ENCODE peak calls at places on chromosomes 12 and 14, in ten cellular contexts. I, Q, J, A, N, H, Y, O, G and C are unnamed samples.

GRCh38 chr12:76143343-76144252 is 59.1 kb upstream of the NAP1L1 start:
- DNase-seq in I (no peak), Q (no peak), J (no peak), A (no peak), N (no peak), H (no peak), Y (no peak), O (peak), G (no peak), C (no peak)

GRCh38 chr12:8907513-8907912 is 6.8 kb upstream of the PHC1 start:
- DNase-seq in I (no peak), Q (no peak), J (no peak), A (peak), N (no peak), H (no peak), Y (no peak), O (no peak), G (no peak), C (no peak)

GRCh38 chr12:124713041-124713435 is 145.6 kb upstream of the NCOR2 start:
- DNase-seq in I (no peak), Q (peak), J (no peak), A (no peak), N (no peak), H (peak), Y (no peak), O (no peak), G (no peak), C (no peak)

GRCh38 chr12:21428241-21428640 is 9.2 kb upstream of the PYROXD1 start:
- DNase-seq in I (no peak), Q (no peak), J (peak), A (no peak), N (no peak), H (no peak), Y (peak), O (no peak), G (no peak), C (peak)

GRCh38 chr14:41668346-41668745 is 61.7 kb downstream of the LRFN5 start:
- DNase-seq in I (no peak), Q (no peak), J (no peak), A (no peak), N (no peak), H (no peak), Y (no peak), O (no peak), G (no peak), C (no peak)

GRCh38 chr12:7404275-7404674 is 39.7 kb downstream of the CD163L1 start:
- DNase-seq in I (no peak), Q (no peak), J (no peak), A (no peak), N (no peak), H (no peak), Y (no peak), O (no peak), G (no peak), C (no peak)

GRCh38 chr12:51318846-51319570 is 5.0 kb downstream of the BIN2 start:
- DNase-seq in I (no peak), Q (no peak), J (no peak), A (no peak), N (no peak), H (no peak), Y (no peak), O (peak), G (no peak), C (no peak)

GRCh38 chr12:570237-570925 is 92.9 kb downstream of the NINJ2 start:
- DNase-seq in I (no peak), Q (peak), J (peak), A (no peak), N (no peak), H (peak), Y (peak), O (peak), G (peak), C (peak)

GRCh38 chr14:78197088-78197487 is 26.9 kb downstream of the NRXN3 start:
- DNase-seq in I (no peak), Q (no peak), J (no peak), A (peak), N (no peak), H (no peak), Y (no peak), O (no peak), G (no peak), C (no peak)

GRCh38 chr12:188910-189621 is 24.9 kb downstream of the SLC6A12 start:
- DNase-seq in I (no peak), Q (peak), J (peak), A (peak), N (no peak), H (peak), Y (peak), O (peak), G (peak), C (peak)

GRCh38 chr14:90814806-90815566 is 1.2 kb downstream of the TTC7B start:
- DNase-seq in I (no peak), Q (no peak), J (no peak), A (no peak), N (no peak), H (no peak), Y (no peak), O (no peak), G (no peak), C (no peak)

GRCh38 chr12:54026640-54027441 is 1.4 kb upstream of the HOXC6 start:
- DNase-seq in I (no peak), Q (no peak), J (no peak), A (no peak), N (no peak), H (peak), Y (no peak), O (no peak), G (no peak), C (no peak)

GRCh38 chr14:67999290-67999689 is 179.7 kb downstream of the RAD51B start:
- DNase-seq in I (no peak), Q (no peak), J (peak), A (no peak), N (no peak), H (no peak), Y (peak), O (no peak), G (no peak), C (no peak)

GRCh38 chr12:3704512-3705348 is 48.2 kb downstream of the CRACR2A start:
- DNase-seq in I (no peak), Q (no peak), J (peak), A (no peak), N (no peak), H (no peak), Y (peak), O (no peak), G (no peak), C (peak)

GRCh38 chr14:35286707-35287106 is 5.5 kb upstream of the PSMA6 start:
- DNase-seq in I (no peak), Q (no peak), J (no peak), A (no peak), N (no peak), H (no peak), Y (no peak), O (no peak), G (no peak), C (no peak)

GRCh38 chr12:94263011-94263786 is 114.8 kb downstream of the PLXNC1 start:
- DNase-seq in I (no peak), Q (peak), J (no peak), A (no peak), N (no peak), H (no peak), Y (no peak), O (peak), G (no peak), C (no peak)

GRCh38 chr12:28951941-28952340 is 197.1 kb upstream of the FAR2 start:
- DNase-seq in I (no peak), Q (no peak), J (no peak), A (no peak), N (no peak), H (no peak), Y (no peak), O (no peak), G (no peak), C (no peak)

GRCh38 chr14:86022031-86022629 is 492.2 kb downstream of the FLRT2 start:
- DNase-seq in I (no peak), Q (no peak), J (peak), A (no peak), N (no peak), H (no peak), Y (no peak), O (no peak), G (no peak), C (no peak)

GRCh38 chr14:75871181-75871880 is 110.5 kb downstream of the TGFB3 start:
- DNase-seq in I (no peak), Q (no peak), J (no peak), A (no peak), N (no peak), H (no peak), Y (no peak), O (no peak), G (no peak), C (no peak)

GRCh38 chr12:3236345-3237153 is 159.4 kb downstream of the TSPAN9 start:
- DNase-seq in I (no peak), Q (no peak), J (no peak), A (peak), N (no peak), H (peak), Y (peak), O (no peak), G (peak), C (no peak)

GRCh38 chr14:91202234-91202974 is 42.1 kb downstream of the GPR68 start:
- DNase-seq in I (no peak), Q (peak), J (no peak), A (no peak), N (no peak), H (peak), Y (peak), O (no peak), G (no peak), C (no peak)

GRCh38 chr14:39483682-39484081 is 51.4 kb upstream of the FBXO33 start:
- DNase-seq in I (no peak), Q (no peak), J (no peak), A (no peak), N (no peak), H (no peak), Y (no peak), O (no peak), G (no peak), C (no peak)

GRCh38 chr12:119148049-119148448 is 30.7 kb upstream of the HSPB8 start:
- DNase-seq in I (no peak), Q (no peak), J (no peak), A (no peak), N (no peak), H (no peak), Y (no peak), O (no peak), G (no peak), C (no peak)

GRCh38 chr12:83514372-83514771 is 827.7 kb downstream of the TMTC2 start:
- DNase-seq in I (no peak), Q (no peak), J (no peak), A (peak), N (no peak), H (no peak), Y (no peak), O (no peak), G (no peak), C (no peak)

GRCh38 chr12:119659289-119659897 is 8.5 kb upstream of the PRKAB1 start:
- DNase-seq in I (peak), Q (no peak), J (peak), A (peak), N (no peak), H (no peak), Y (peak), O (peak), G (peak), C (peak)

GRCh38 chr12:109963743-109964429 is 32.3 kb downstream of the GIT2 start:
- DNase-seq in I (no peak), Q (no peak), J (peak), A (no peak), N (no peak), H (peak), Y (peak), O (no peak), G (no peak), C (no peak)